ENCODE peak calls at places on chromosomes 13 and 19, in eight cellular contexts. X is HL-60; A is CD8-positive, alpha-beta memory T cell; M is heart left ventricle; F is pancreas; D is spleen; Z is suprapubic skin; O is transverse colon. E is an unnamed sample.

GRCh38 chr19:50050406-50051223 is 24.8 kb downstream of the ZNF473 start:
- DNase-seq in O (peak; percentile 81), X (peak; percentile 44), D (peak; percentile 91), F (peak; percentile 63), M (peak; percentile 88), Z (peak; percentile 91), A (peak; percentile 78), E (no peak)

GRCh38 chr13:35631666-35632065 is 155.2 kb upstream of the MAB21L1 start:
- DNase-seq in D (no peak), M (no peak), O (no peak), Z (no peak), F (no peak), A (no peak), X (no peak), E (no peak)

GRCh38 chr19:51124216-51124615 is 490 bp upstream of the SIGLEC9 start:
- DNase-seq in D (peak; percentile 71), O (no peak), X (no peak), Z (no peak), A (no peak), F (no peak), M (no peak), E (no peak)

GRCh38 chr13:50713849-50714248 is 129.6 kb downstream of the DLEU7 start:
- DNase-seq in X (peak; percentile 96), M (no peak), D (peak; percentile 79), A (peak; percentile 45), F (no peak), Z (no peak), O (peak; percentile 8), E (no peak)

GRCh38 chr19:49200238-49200862 is 42.8 kb downstream of the TRPM4 start:
- DNase-seq in F (no peak), M (no peak), X (no peak), A (no peak), Z (no peak), D (no peak), O (peak; percentile 61), E (no peak)

GRCh38 chr13:39588384-39588783 is 14.6 kb downstream of the LHFPL6 start:
- DNase-seq in A (no peak), X (no peak), O (no peak), F (no peak), M (no peak), Z (no peak), D (no peak), E (no peak)

GRCh38 chr13:101157261-101157660 is 259.0 kb downstream of the NALCN start:
- DNase-seq in M (no peak), D (no peak), A (no peak), O (no peak), X (no peak), F (no peak), Z (no peak), E (no peak)

GRCh38 chr19:31149306-31149975 is 199.8 kb downstream of the TSHZ3 start:
- DNase-seq in M (no peak), D (no peak), F (no peak), O (no peak), Z (no peak), X (no peak), A (no peak), E (no peak)

GRCh38 chr19:55340784-55341147 is 1.1 kb downstream of the KMT5C start:
- DNase-seq in F (no peak), X (no peak), Z (peak; percentile 80), A (no peak), M (no peak), D (peak; percentile 83), O (peak; percentile 43), E (no peak)

GRCh38 chr13:43057653-43058317 is 34.4 kb downstream of the DNAJC15 start:
- DNase-seq in A (peak; percentile 32), O (no peak), D (no peak), X (no peak), M (no peak), Z (no peak), F (no peak), E (no peak)

DNA sequence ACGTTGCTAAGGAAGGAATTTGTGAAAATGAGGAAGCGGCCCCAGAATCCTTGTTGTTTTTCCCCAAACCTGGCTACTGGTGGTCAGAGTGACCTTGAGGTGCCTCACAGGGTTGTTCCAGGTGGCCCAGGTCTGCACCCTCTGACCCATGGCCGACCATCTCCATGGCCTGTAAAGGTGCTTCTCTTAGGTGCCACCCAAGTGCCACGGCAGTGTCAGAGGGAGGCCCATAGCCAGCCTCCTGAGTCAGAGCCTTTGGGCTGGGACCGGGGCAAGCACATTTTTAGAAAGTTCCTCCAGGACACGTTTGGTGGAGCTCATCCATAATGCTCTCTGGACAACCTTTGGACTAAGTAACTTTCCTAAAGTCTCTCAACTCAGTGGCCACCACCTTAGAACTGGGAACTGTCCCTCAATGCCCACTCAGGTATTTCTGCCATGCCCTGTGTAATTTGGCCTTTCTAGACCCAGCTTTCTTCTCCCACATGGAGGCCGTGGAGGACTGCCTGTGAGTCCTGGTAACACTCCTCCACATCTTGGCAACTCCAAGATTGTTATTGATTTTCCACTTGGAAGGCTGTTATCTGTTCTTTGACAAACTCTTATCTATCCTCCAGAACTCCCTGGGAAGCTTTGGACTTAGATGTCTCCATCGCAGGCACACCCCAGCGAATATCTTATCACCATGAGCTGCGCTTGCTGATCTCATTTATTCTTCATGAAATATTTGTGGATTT is 84.1 kb upstream of the IRS2 start:
- DNase-seq in A (no peak), M (no peak), Z (no peak), F (no peak), O (no peak), D (no peak), X (no peak), E (no peak)
- H3K27ac ChIP-seq in A (no peak overlapping the region), M (peak overlapping the region; percentile 60), Z (no peak overlapping the region), F (peak overlapping the region; percentile 77), O (peak overlapping the region; percentile 50), D (no peak overlapping the region), X (no peak overlapping the region), E (no peak overlapping the region)

DNA sequence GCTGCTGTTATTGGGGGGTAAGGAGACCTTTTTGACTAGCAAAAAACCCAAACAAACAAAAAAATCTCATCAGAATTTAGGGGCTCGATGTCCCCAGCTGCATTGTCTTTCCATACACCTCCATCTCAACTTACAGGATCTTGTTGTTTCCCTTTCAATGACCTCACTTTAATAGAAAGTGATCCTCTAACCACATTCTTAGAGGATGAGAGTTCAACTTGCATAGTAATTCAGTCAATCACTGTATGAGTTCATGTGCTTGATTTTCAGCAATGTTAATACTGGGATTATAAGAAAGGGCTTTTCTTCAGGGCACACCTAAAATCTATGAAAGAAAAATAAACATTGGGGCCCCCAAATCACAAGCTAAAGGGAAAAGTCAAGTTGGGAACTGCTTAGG is 1512.0 kb downstream of the SLITRK1 start:
- DNase-seq in A (no peak), M (no peak), O (no peak), X (no peak), Z (no peak), D (no peak), F (no peak), E (no peak)
- H3K27ac ChIP-seq in A (no peak overlapping the region), M (no peak overlapping the region), O (no peak overlapping the region), X (no peak overlapping the region), Z (no peak overlapping the region), D (no peak overlapping the region), F (no peak overlapping the region), E (no peak overlapping the region)

GRCh38 chr19:34824686-34825085 is 51.7 kb upstream of the ZNF599 start:
- DNase-seq in X (no peak), A (no peak), M (no peak), D (no peak), F (no peak), O (no peak), Z (no peak), E (no peak)
- H3K27ac ChIP-seq in X (no peak overlapping the region), A (no peak overlapping the region), M (no peak overlapping the region), D (no peak overlapping the region), F (no peak overlapping the region), O (no peak overlapping the region), Z (no peak overlapping the region), E (no peak overlapping the region)

GRCh38 chr13:99085846-99086148 is 107.9 kb upstream of the DOCK9 start:
- DNase-seq in A (no peak), O (no peak), D (no peak), M (no peak), X (no peak), F (peak; percentile 30), Z (no peak), E (no peak)

GRCh38 chr13:99086869-99087129 is 108.9 kb upstream of the DOCK9 start:
- DNase-seq in F (peak; percentile 41), O (peak; percentile 47), Z (no peak), D (no peak), X (no peak), A (peak; percentile 43), M (peak; percentile 68), E (no peak)

GRCh38 chr13:99085139-99085845 is 107.4 kb upstream of the DOCK9 start:
- DNase-seq in X (no peak), M (no peak), D (peak; percentile 78), Z (no peak), F (peak; percentile 21), A (peak; percentile 24), O (no peak), E (no peak)

GRCh38 chr13:99086149-99086868 is 108.4 kb upstream of the DOCK9 start:
- DNase-seq in D (peak; percentile 95), A (peak; percentile 76), Z (no peak), M (peak; percentile 76), O (peak; percentile 60), X (peak; percentile 43), F (peak; percentile 44), E (no peak)

GRCh38 chr13:99083976-99084375 is 106.1 kb upstream of the DOCK9 start:
- DNase-seq in A (no peak), O (no peak), Z (no peak), F (peak; percentile 54), D (no peak), M (no peak), X (no peak), E (no peak)
- H3K27ac ChIP-seq in A (no peak overlapping the region), O (peak overlapping the region; percentile 10), Z (no peak overlapping the region), F (no peak overlapping the region), D (no peak overlapping the region), M (no peak overlapping the region), X (no peak overlapping the region), E (no peak overlapping the region)

DNA sequence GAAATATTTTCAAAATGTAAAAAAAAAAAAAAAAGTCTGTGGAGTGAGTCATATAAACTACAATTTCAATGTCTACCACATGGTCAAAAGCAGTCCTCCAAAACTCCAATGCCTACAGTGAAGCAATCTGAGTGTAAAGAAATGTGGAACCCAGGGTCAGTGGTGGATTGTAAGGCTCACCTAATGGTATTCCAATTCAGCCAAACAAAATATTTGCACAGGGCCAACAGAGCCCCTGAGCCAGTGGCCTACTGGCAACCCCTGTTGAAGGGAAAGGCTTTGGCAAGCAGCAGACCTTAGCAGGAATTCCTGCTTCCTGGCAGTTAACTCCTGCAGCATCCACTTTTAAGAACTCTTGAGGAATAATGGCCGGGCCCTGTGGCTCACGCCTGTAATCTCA is 3.4 kb downstream of the DNMT1 start:
- DNase-seq in O (no peak), Z (no peak), F (no peak), A (no peak), M (no peak), X (no peak), D (no peak), E (no peak)
- H3K27ac ChIP-seq in O (no peak overlapping the region), Z (no peak overlapping the region), F (no peak overlapping the region), A (no peak overlapping the region), M (no peak overlapping the region), X (no peak overlapping the region), D (no peak overlapping the region), E (no peak overlapping the region)

GRCh38 chr19:6322284-6322683 is 11.1 kb downstream of the ACER1 start:
- DNase-seq in M (no peak), A (no peak), Z (no peak), F (no peak), D (no peak), X (no peak), O (no peak), E (no peak)
- H3K27ac ChIP-seq in M (no peak overlapping the region), A (no peak overlapping the region), Z (no peak overlapping the region), F (no peak overlapping the region), D (no peak overlapping the region), X (no peak overlapping the region), O (no peak overlapping the region), E (no peak overlapping the region)

E was measured in epithelial cell of prostate.